ENCODE peak calls at places on chromosomes 7 and 10, in ten cellular contexts. One of them, this sample, is unnamed.

GRCh38 chr10:13707156-13707881 is 120.6 kb downstream of the PRPF18 start:
- DNase-seq in BE2C: no peak
- DNase-seq in heart right ventricle: peak
- DNase-seq in nephron progenitor cell: peak
- DNase-seq in astrocyte: peak
- DNase-seq in choroid plexus epithelial cell: peak
- DNase-seq in RWPE1: peak
- DNase-seq in upper lobe of right lung: peak
- DNase-seq in colonic mucosa: peak
- DNase-seq in ascending aorta: peak
- DNase-seq in this sample: peak

GRCh38 chr7:1225462-1226154 is 7.1 kb upstream of the UNCX start:
- DNase-seq in upper lobe of right lung: no peak
- DNase-seq in astrocyte: no peak
- DNase-seq in RWPE1: peak
- DNase-seq in heart right ventricle: no peak
- DNase-seq in colonic mucosa: peak
- DNase-seq in ascending aorta: no peak
- DNase-seq in BE2C: peak
- DNase-seq in choroid plexus epithelial cell: peak
- DNase-seq in nephron progenitor cell: peak
- DNase-seq in this sample: no peak

GRCh38 chr10:125095228-125095627 is 65.1 kb downstream of the CTBP2 start:
- DNase-seq in heart right ventricle: no peak
- DNase-seq in nephron progenitor cell: no peak
- DNase-seq in ascending aorta: no peak
- DNase-seq in choroid plexus epithelial cell: no peak
- DNase-seq in upper lobe of right lung: peak
- DNase-seq in BE2C: no peak
- DNase-seq in astrocyte: no peak
- DNase-seq in RWPE1: no peak
- DNase-seq in colonic mucosa: no peak
- DNase-seq in this sample: no peak

GRCh38 chr10:1404236-1404952 is 332.9 kb downstream of the ADARB2 start:
- DNase-seq in BE2C: no peak
- DNase-seq in colonic mucosa: no peak
- DNase-seq in astrocyte: no peak
- DNase-seq in choroid plexus epithelial cell: no peak
- DNase-seq in RWPE1: no peak
- DNase-seq in ascending aorta: no peak
- DNase-seq in heart right ventricle: no peak
- DNase-seq in nephron progenitor cell: no peak
- DNase-seq in upper lobe of right lung: no peak
- DNase-seq in this sample: no peak

GRCh38 chr7:101626758-101627157 is 2.3 kb downstream of the MYL10 start:
- DNase-seq in heart right ventricle: no peak
- DNase-seq in colonic mucosa: no peak
- DNase-seq in BE2C: no peak
- DNase-seq in upper lobe of right lung: no peak
- DNase-seq in astrocyte: no peak
- DNase-seq in choroid plexus epithelial cell: no peak
- DNase-seq in RWPE1: no peak
- DNase-seq in nephron progenitor cell: no peak
- DNase-seq in ascending aorta: no peak
- DNase-seq in this sample: no peak

GRCh38 chr10:24254180-24254579 is 45.2 kb downstream of the KIAA1217 start:
- DNase-seq in nephron progenitor cell: no peak
- DNase-seq in heart right ventricle: no peak
- DNase-seq in RWPE1: no peak
- DNase-seq in BE2C: no peak
- DNase-seq in choroid plexus epithelial cell: peak
- DNase-seq in upper lobe of right lung: no peak
- DNase-seq in colonic mucosa: no peak
- DNase-seq in astrocyte: peak
- DNase-seq in ascending aorta: no peak
- DNase-seq in this sample: no peak

GRCh38 chr10:125782661-125783060 is 7.0 kb upstream of the MMP21 start:
- DNase-seq in choroid plexus epithelial cell: no peak
- DNase-seq in colonic mucosa: no peak
- DNase-seq in BE2C: no peak
- DNase-seq in heart right ventricle: no peak
- DNase-seq in astrocyte: no peak
- DNase-seq in ascending aorta: no peak
- DNase-seq in upper lobe of right lung: no peak
- DNase-seq in nephron progenitor cell: no peak
- DNase-seq in RWPE1: no peak
- DNase-seq in this sample: peak

GRCh38 chr7:50470250-50471163 is 20.4 kb upstream of the FIGNL1 start:
- DNase-seq in BE2C: peak
- DNase-seq in heart right ventricle: no peak
- DNase-seq in choroid plexus epithelial cell: no peak
- DNase-seq in upper lobe of right lung: no peak
- DNase-seq in ascending aorta: no peak
- DNase-seq in astrocyte: no peak
- DNase-seq in nephron progenitor cell: no peak
- DNase-seq in colonic mucosa: no peak
- DNase-seq in RWPE1: no peak
- DNase-seq in this sample: no peak

GRCh38 chr10:31876616-31877352 is 51.8 kb downstream of the ARHGAP12 start:
- DNase-seq in BE2C: no peak
- DNase-seq in colonic mucosa: no peak
- DNase-seq in heart right ventricle: no peak
- DNase-seq in choroid plexus epithelial cell: peak
- DNase-seq in upper lobe of right lung: no peak
- DNase-seq in ascending aorta: no peak
- DNase-seq in nephron progenitor cell: no peak
- DNase-seq in RWPE1: no peak
- DNase-seq in astrocyte: no peak
- DNase-seq in this sample: no peak

GRCh38 chr10:68537796-68538195 is 10.5 kb upstream of the SLC25A16 start:
- DNase-seq in heart right ventricle: no peak
- DNase-seq in RWPE1: no peak
- DNase-seq in BE2C: no peak
- DNase-seq in astrocyte: no peak
- DNase-seq in choroid plexus epithelial cell: no peak
- DNase-seq in colonic mucosa: no peak
- DNase-seq in ascending aorta: no peak
- DNase-seq in nephron progenitor cell: no peak
- DNase-seq in upper lobe of right lung: no peak
- DNase-seq in this sample: no peak

GRCh38 chr10:49135575-49136313 is 1.9 kb upstream of the FAM170B start:
- DNase-seq in astrocyte: no peak
- DNase-seq in nephron progenitor cell: no peak
- DNase-seq in colonic mucosa: no peak
- DNase-seq in choroid plexus epithelial cell: peak
- DNase-seq in RWPE1: no peak
- DNase-seq in heart right ventricle: no peak
- DNase-seq in upper lobe of right lung: no peak
- DNase-seq in BE2C: no peak
- DNase-seq in ascending aorta: no peak
- DNase-seq in this sample: no peak

GRCh38 chr10:110708776-110709443 is 64.8 kb downstream of the RBM20 start:
- DNase-seq in astrocyte: no peak
- DNase-seq in upper lobe of right lung: no peak
- DNase-seq in choroid plexus epithelial cell: no peak
- DNase-seq in colonic mucosa: no peak
- DNase-seq in heart right ventricle: peak
- DNase-seq in nephron progenitor cell: no peak
- DNase-seq in RWPE1: no peak
- DNase-seq in ascending aorta: no peak
- DNase-seq in BE2C: no peak
- DNase-seq in this sample: no peak

DNA sequence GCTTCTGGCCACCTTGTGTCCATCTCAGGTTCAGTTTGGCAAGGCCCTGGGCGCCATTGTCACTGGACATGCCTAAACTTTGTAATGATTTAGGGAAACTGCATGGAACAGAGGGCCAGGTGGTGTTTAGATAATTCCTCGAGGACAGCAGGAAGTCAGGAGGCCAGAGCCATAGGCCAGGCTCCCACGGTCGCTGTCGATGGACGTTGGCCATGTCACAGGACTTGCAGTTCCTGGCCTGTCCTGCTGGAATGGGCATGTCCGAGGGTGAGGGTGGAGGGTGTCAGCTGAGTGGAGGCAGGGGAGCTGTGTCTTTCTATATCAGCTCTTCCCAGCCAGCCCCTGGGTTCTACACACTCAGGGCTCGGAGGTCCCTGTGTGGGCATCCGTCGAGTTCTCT is 107.9 kb upstream of the MACROH2A2 start:
- DNase-seq in RWPE1: no peak
- DNase-seq in astrocyte: no peak
- DNase-seq in nephron progenitor cell: no peak
- DNase-seq in ascending aorta: no peak
- DNase-seq in upper lobe of right lung: no peak
- DNase-seq in colonic mucosa: no peak
- DNase-seq in choroid plexus epithelial cell: no peak
- DNase-seq in heart right ventricle: no peak
- DNase-seq in BE2C: no peak
- DNase-seq in this sample: no peak
- TF ChIP-seq CTCF in RWPE1: no peak
- TF ChIP-seq CTCF in astrocyte: no peak
- TF ChIP-seq CTCF in nephron progenitor cell: no peak
- TF ChIP-seq CTCF in ascending aorta: no peak
- TF ChIP-seq CTCF in upper lobe of right lung: no peak
- TF ChIP-seq CTCF in colonic mucosa: no peak
- TF ChIP-seq CTCF in choroid plexus epithelial cell: no peak
- TF ChIP-seq CTCF in heart right ventricle: no peak
- TF ChIP-seq CTCF in BE2C: no peak
- TF ChIP-seq CTCF in this sample: no peak

GRCh38 chr10:128150045-128150493 is 23.8 kb upstream of the MKI67 start:
- DNase-seq in choroid plexus epithelial cell: peak
- DNase-seq in upper lobe of right lung: peak
- DNase-seq in astrocyte: peak
- DNase-seq in RWPE1: peak
- DNase-seq in BE2C: peak
- DNase-seq in heart right ventricle: peak
- DNase-seq in nephron progenitor cell: peak
- DNase-seq in colonic mucosa: peak
- DNase-seq in ascending aorta: no peak
- DNase-seq in this sample: no peak

GRCh38 chr10:128150551-128150950 is 24.3 kb upstream of the MKI67 start:
- DNase-seq in upper lobe of right lung: no peak
- DNase-seq in choroid plexus epithelial cell: no peak
- DNase-seq in colonic mucosa: no peak
- DNase-seq in RWPE1: no peak
- DNase-seq in heart right ventricle: no peak
- DNase-seq in ascending aorta: no peak
- DNase-seq in astrocyte: no peak
- DNase-seq in BE2C: no peak
- DNase-seq in nephron progenitor cell: no peak
- DNase-seq in this sample: no peak

GRCh38 chr10:128147064-128147463 is 20.8 kb upstream of the MKI67 start:
- DNase-seq in ascending aorta: no peak
- DNase-seq in BE2C: no peak
- DNase-seq in choroid plexus epithelial cell: no peak
- DNase-seq in colonic mucosa: no peak
- DNase-seq in astrocyte: no peak
- DNase-seq in RWPE1: no peak
- DNase-seq in upper lobe of right lung: no peak
- DNase-seq in heart right ventricle: no peak
- DNase-seq in nephron progenitor cell: no peak
- DNase-seq in this sample: no peak

GRCh38 chr10:128149267-128149666 is 23.0 kb upstream of the MKI67 start:
- DNase-seq in heart right ventricle: no peak
- DNase-seq in colonic mucosa: no peak
- DNase-seq in ascending aorta: no peak
- DNase-seq in BE2C: no peak
- DNase-seq in RWPE1: no peak
- DNase-seq in choroid plexus epithelial cell: no peak
- DNase-seq in astrocyte: no peak
- DNase-seq in upper lobe of right lung: no peak
- DNase-seq in nephron progenitor cell: no peak
- DNase-seq in this sample: no peak

DNA sequence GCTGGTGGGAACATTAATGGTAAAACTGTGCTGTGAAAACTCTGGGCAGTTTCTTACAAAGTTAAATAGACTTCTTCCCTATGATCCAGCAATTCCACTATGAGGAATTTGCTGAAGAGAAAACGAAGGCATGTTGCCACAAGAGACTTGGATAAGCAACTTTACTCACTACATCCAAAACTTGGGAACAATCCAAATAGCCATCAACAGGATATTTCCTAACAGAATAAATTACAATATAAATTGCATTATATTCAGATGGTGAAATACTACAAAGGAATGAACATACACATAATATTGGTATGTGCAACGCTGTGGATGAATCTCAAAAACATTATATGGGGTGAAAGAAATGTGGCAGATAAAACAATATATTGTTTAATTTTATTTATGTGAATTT is 21.4 kb upstream of the MKI67 start:
- DNase-seq in upper lobe of right lung: no peak
- DNase-seq in ascending aorta: no peak
- DNase-seq in heart right ventricle: no peak
- DNase-seq in choroid plexus epithelial cell: peak
- DNase-seq in BE2C: no peak
- DNase-seq in colonic mucosa: no peak
- DNase-seq in astrocyte: peak
- DNase-seq in RWPE1: peak
- DNase-seq in nephron progenitor cell: no peak
- DNase-seq in this sample: peak
- TF ChIP-seq CTCF in upper lobe of right lung: no peak
- TF ChIP-seq CTCF in ascending aorta: no peak
- TF ChIP-seq CTCF in heart right ventricle: no peak
- TF ChIP-seq CTCF in choroid plexus epithelial cell: no peak
- TF ChIP-seq CTCF in BE2C: no peak
- TF ChIP-seq CTCF in colonic mucosa: no peak
- TF ChIP-seq CTCF in astrocyte: no peak
- TF ChIP-seq CTCF in RWPE1: no peak
- TF ChIP-seq CTCF in nephron progenitor cell: no peak
- TF ChIP-seq CTCF in this sample: no peak

DNA sequence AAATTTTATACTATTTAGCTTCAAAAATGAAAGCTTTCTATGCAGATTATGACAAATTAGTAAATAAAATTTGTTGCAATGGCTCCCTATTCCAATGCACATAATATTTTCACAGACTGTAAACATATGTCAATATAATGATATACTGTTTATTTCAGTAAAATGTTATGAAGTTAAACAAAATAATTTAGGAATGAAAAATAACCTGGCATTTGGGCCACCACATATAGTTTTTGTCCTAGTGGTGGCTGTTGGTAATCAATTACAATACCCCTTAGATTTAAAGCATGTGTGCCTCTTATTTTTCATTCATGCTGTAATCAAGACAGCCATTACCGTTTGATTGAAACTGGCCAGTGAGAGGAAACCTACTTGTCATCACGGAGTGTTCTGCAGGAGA is 928.5 kb upstream of the KCND2 start:
- DNase-seq in astrocyte: no peak
- DNase-seq in colonic mucosa: no peak
- DNase-seq in RWPE1: no peak
- DNase-seq in upper lobe of right lung: no peak
- DNase-seq in heart right ventricle: no peak
- DNase-seq in choroid plexus epithelial cell: no peak
- DNase-seq in ascending aorta: no peak
- DNase-seq in nephron progenitor cell: no peak
- DNase-seq in BE2C: no peak
- DNase-seq in this sample: no peak
- TF ChIP-seq CTCF in astrocyte: no peak
- TF ChIP-seq CTCF in colonic mucosa: no peak
- TF ChIP-seq CTCF in RWPE1: no peak
- TF ChIP-seq CTCF in upper lobe of right lung: no peak
- TF ChIP-seq CTCF in heart right ventricle: no peak
- TF ChIP-seq CTCF in choroid plexus epithelial cell: no peak
- TF ChIP-seq CTCF in ascending aorta: no peak
- TF ChIP-seq CTCF in nephron progenitor cell: no peak
- TF ChIP-seq CTCF in BE2C: no peak
- TF ChIP-seq CTCF in this sample: no peak

GRCh38 chr10:11270858-11271179 is 253.1 kb downstream of the CELF2 start:
- DNase-seq in upper lobe of right lung: no peak
- DNase-seq in choroid plexus epithelial cell: no peak
- DNase-seq in colonic mucosa: no peak
- DNase-seq in heart right ventricle: no peak
- DNase-seq in nephron progenitor cell: no peak
- DNase-seq in BE2C: no peak
- DNase-seq in ascending aorta: no peak
- DNase-seq in RWPE1: no peak
- DNase-seq in astrocyte: no peak
- DNase-seq in this sample: no peak
- TF ChIP-seq CTCF in upper lobe of right lung: no peak
- TF ChIP-seq CTCF in choroid plexus epithelial cell: no peak
- TF ChIP-seq CTCF in colonic mucosa: no peak
- TF ChIP-seq CTCF in heart right ventricle: no peak
- TF ChIP-seq CTCF in nephron progenitor cell: peak
- TF ChIP-seq CTCF in BE2C: no peak
- TF ChIP-seq CTCF in ascending aorta: no peak
- TF ChIP-seq CTCF in RWPE1: peak
- TF ChIP-seq CTCF in astrocyte: no peak
- TF ChIP-seq CTCF in this sample: peak

This sample was measured in HFFc6.